ENCODE peak calls at places on chromosomes 4 and X, in nine cellular contexts. C is GM23338; I is effector memory CD4-positive, alpha-beta T cell; F is bronchial epithelial cell; D is epithelial cell of esophagus; G is pancreas; T is GM12865; L is upper lobe of left lung; R is fibroblast of the aortic adventitia. H is an unnamed sample.

GRCh38 chr4:121817006-121817405 is 6.7 kb downstream of the CCNA2 start:
- DNase-seq in L (no peak), G (no peak), C (no peak), T (no peak), R (no peak), D (no peak), F (no peak), I (no peak), H (no peak)

GRCh38 chr4:157128395-157128794 is 52.4 kb downstream of the GLRB start:
- DNase-seq in C (peak; percentile 4), G (no peak), T (no peak), I (no peak), F (peak; percentile 75), R (peak; percentile 68), D (peak; percentile 67), L (no peak), H (peak; percentile 77)

GRCh38 chrX:50638123-50638522 is 167.5 kb upstream of the DGKK start:
- DNase-seq in R (no peak), T (no peak), C (no peak), G (no peak), F (no peak), D (no peak), L (peak; percentile 53), I (no peak), H (peak; percentile 17)

GRCh38 chr4:2069986-2070385 is 10.9 kb downstream of the NAT8L start:
- DNase-seq in T (no peak), C (peak; percentile 37), I (no peak), D (no peak), R (no peak), L (no peak), F (no peak), G (no peak), H (no peak)

GRCh38 chrX:43836435-43837184 is 45.6 kb downstream of the MAOB start:
- DNase-seq in I (no peak), L (no peak), F (peak; percentile 36), R (peak; percentile 52), T (peak; percentile 12), D (peak; percentile 31), G (no peak), C (peak; percentile 18), H (peak; percentile 37)

GRCh38 chr4:32140636-32141035 is 1420.5 kb downstream of the PCDH7 start:
- DNase-seq in R (peak; percentile 89), T (peak; percentile 35), G (no peak), F (peak; percentile 98), I (no peak), D (peak; percentile 98), L (no peak), C (no peak), H (peak; percentile 94)

GRCh38 chr4:105548483-105548882 is 3.9 kb upstream of the ARHGEF38 start:
- DNase-seq in T (no peak), F (peak; percentile 26), G (no peak), I (no peak), C (no peak), L (no peak), R (no peak), D (peak; percentile 44), H (peak; percentile 13)

GRCh38 chr4:41744572-41745291 is 3.8 kb downstream of the PHOX2B start:
- DNase-seq in I (no peak), L (no peak), T (no peak), R (no peak), G (no peak), D (no peak), C (peak; percentile 36), F (no peak), H (no peak)

GRCh38 chrX:118360429-118361125 is 14.7 kb downstream of the WDR44 start:
- DNase-seq in G (no peak), D (peak; percentile 65), L (no peak), I (no peak), T (no peak), R (peak; percentile 32), F (peak; percentile 69), C (peak; percentile 31), H (peak; percentile 34)
- H3K4me3 ChIP-seq in G (no peak overlapping the region), D (no peak overlapping the region), L (no peak overlapping the region), I (no peak overlapping the region), T (no peak overlapping the region), R (no peak overlapping the region), F (no peak overlapping the region), C (no peak overlapping the region), H (no peak overlapping the region)

GRCh38 chr4:3320361-3321023 is 27.7 kb downstream of the RGS12 start:
- DNase-seq in T (no peak), G (no peak), I (no peak), D (no peak), L (no peak), C (no peak), R (no peak), F (no peak), H (no peak)
- H3K4me3 ChIP-seq in T (no peak overlapping the region), G (no peak overlapping the region), I (no peak overlapping the region), D (no peak overlapping the region), L (no peak overlapping the region), C (no peak overlapping the region), R (no peak overlapping the region), F (no peak overlapping the region), H (no peak overlapping the region)

DNA sequence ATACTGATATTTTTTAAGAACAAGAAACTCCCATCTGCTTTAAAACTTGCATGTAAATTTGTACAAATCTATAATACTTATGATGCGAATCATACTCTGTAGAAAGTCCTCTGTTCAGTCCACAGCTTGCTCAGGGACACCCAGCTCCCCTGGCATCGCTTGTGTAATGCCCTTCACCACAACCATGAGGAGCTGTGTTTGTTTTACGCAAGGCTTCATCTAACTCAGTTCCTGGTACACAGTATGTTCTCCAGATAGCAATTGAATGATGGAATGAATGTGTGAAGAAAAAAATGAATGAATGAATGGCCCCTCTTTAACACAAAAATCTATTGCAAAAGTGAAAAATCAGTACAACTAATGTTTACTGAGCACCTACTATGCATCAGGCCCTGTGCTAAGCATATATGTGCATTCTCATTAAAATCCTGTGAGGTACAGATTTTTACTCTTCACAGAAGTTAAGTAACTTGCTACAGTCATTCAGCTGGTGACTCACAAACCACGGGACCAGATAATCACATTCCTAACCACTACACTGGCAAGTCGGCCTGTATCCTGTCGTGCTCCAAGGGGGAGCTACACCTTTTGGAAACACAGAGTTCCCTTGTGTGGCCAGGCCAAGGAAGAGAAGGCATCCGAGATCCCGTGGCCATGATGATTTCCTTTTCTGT is 58.7 kb upstream of the KDR start:
- DNase-seq in R (peak; percentile 96), L (peak; percentile 28), C (peak; percentile 69), F (peak; percentile 96), G (no peak), T (no peak), D (peak; percentile 97), I (no peak), H (peak; percentile 98)
- H3K4me3 ChIP-seq in R (no peak overlapping the region), L (no peak overlapping the region), C (no peak overlapping the region), F (no peak overlapping the region), G (no peak overlapping the region), T (no peak overlapping the region), D (no peak overlapping the region), I (no peak overlapping the region), H (no peak overlapping the region)

GRCh38 chrX:49167740-49168108 is 4.0 kb upstream of the PLP2 start:
- DNase-seq in T (no peak), R (no peak), D (no peak), F (no peak), I (no peak), C (no peak), G (no peak), L (no peak), H (no peak)
- H3K4me3 ChIP-seq in T (peak overlapping the region; percentile 51), R (peak overlapping the region; percentile 51), D (peak overlapping the region; percentile 54), F (peak overlapping the region; percentile 35), I (peak overlapping the region; percentile 36), C (peak overlapping the region; percentile 59), G (no peak overlapping the region), L (peak overlapping the region; percentile 45), H (peak overlapping the region; percentile 48)

GRCh38 chr4:17781831-17782287 is 438 bp upstream of the FAM184B start:
- DNase-seq in C (peak; percentile 56), G (no peak), L (no peak), D (no peak), F (no peak), R (no peak), I (no peak), T (no peak), H (no peak)
- H3K4me3 ChIP-seq in C (peak overlapping the region; percentile 66), G (no peak overlapping the region), L (peak overlapping the region; percentile 46), D (peak overlapping the region; percentile 46), F (no peak overlapping the region), R (peak overlapping the region; percentile 60), I (no peak overlapping the region), T (no peak overlapping the region), H (peak overlapping the region; percentile 47)

DNA sequence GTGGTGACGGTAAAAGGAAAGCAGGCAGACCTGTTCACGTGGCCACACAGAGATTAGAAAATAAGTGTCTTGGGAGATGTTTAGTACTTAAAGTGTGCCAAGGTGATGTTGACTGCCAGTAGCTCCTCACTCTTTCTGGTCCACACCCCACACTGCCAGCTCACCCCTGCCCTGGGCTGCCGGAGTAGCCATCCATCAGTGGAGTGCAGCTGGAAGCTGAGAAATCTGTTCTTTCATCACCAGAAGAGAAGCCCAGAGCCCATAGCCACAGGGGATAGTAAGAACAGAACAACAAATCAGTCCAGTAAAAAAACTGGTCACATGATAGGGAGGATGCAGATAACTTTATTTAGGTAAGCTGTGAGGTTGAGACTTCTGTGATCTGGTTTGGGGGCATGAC is 64.1 kb downstream of the WWC2 start:
- DNase-seq in F (no peak), D (no peak), L (no peak), I (no peak), R (peak; percentile 25), C (no peak), G (no peak), T (no peak), H (peak; percentile 43)
- H3K4me3 ChIP-seq in F (no peak overlapping the region), D (no peak overlapping the region), L (no peak overlapping the region), I (no peak overlapping the region), R (no peak overlapping the region), C (no peak overlapping the region), G (no peak overlapping the region), T (no peak overlapping the region), H (no peak overlapping the region)

H was measured in choroid plexus epithelial cell.